ENCODE peak calls at places on chromosomes 16 and 17, in four cellular contexts. C, K, N and M are unnamed samples.

GRCh38 chr17:14341866-14342265 is 41.0 kb downstream of the HS3ST3B1 start:
- DNase-seq in C (no peak), K (no peak), N (no peak), M (no peak)

GRCh38 chr16:85998868-85999729 is 100.1 kb downstream of the IRF8 start:
- DNase-seq in C (no peak), K (no peak), N (peak; percentile 35), M (no peak)

GRCh38 chr16:79882292-79882995 is 281.9 kb upstream of the MAF start:
- DNase-seq in C (no peak), K (no peak), N (no peak), M (no peak)

GRCh38 chr17:79667746-79668145 is 56.9 kb upstream of the RBFOX3 start:
- DNase-seq in C (peak; percentile 3), K (no peak), N (no peak), M (no peak)

GRCh38 chr17:31072186-31072585 is 22.6 kb upstream of the NF1 start:
- DNase-seq in C (no peak), K (no peak), N (no peak), M (no peak)

GRCh38 chr16:54050281-54051210 is 236.0 kb downstream of the IRX3 start:
- DNase-seq in C (no peak), K (no peak), N (no peak), M (no peak)

GRCh38 chr16:31529398-31530312 is 2.0 kb downstream of the AHSP start:
- DNase-seq in C (no peak), K (no peak), N (no peak), M (no peak)

GRCh38 chr17:20908373-20909273 is 134.2 kb downstream of the USP22 start:
- DNase-seq in C (peak; percentile 91), K (peak; percentile 86), N (peak; percentile 95), M (peak; percentile 83)

GRCh38 chr17:79623786-79624657 is 13.2 kb upstream of the RBFOX3 start:
- DNase-seq in C (peak; percentile 7), K (no peak), N (no peak), M (no peak)

GRCh38 chr16:10780628-10781027 is 37.0 kb downstream of the NUBP1 start:
- DNase-seq in C (no peak), K (no peak), N (no peak), M (no peak)
- TF ChIP-seq CTCF in C (no peak), K (no peak), N (no peak), M (no peak)

GRCh38 chr17:43171761-43172487 is 910 bp downstream of the NBR1 start:
- DNase-seq in C (no peak), K (no peak), N (no peak), M (peak; percentile 73)
- TF ChIP-seq CTCF in C (peak; percentile 31), K (no peak), N (no peak), M (peak; percentile 42)

GRCh38 chr16:72850021-72850420 is 197.9 kb downstream of the ZFHX3 start:
- DNase-seq in C (no peak), K (no peak), N (no peak), M (no peak)

GRCh38 chr16:72848045-72848410 is 199.9 kb downstream of the ZFHX3 start:
- DNase-seq in C (no peak), K (no peak), N (no peak), M (peak; percentile 14)

GRCh38 chr16:72847187-72848044 is 200.5 kb downstream of the ZFHX3 start:
- DNase-seq in C (no peak), K (no peak), N (peak; percentile 72), M (peak; percentile 60)

GRCh38 chr16:72850863-72851262 is 197.1 kb downstream of the ZFHX3 start:
- DNase-seq in C (no peak), K (no peak), N (no peak), M (no peak)

DNA sequence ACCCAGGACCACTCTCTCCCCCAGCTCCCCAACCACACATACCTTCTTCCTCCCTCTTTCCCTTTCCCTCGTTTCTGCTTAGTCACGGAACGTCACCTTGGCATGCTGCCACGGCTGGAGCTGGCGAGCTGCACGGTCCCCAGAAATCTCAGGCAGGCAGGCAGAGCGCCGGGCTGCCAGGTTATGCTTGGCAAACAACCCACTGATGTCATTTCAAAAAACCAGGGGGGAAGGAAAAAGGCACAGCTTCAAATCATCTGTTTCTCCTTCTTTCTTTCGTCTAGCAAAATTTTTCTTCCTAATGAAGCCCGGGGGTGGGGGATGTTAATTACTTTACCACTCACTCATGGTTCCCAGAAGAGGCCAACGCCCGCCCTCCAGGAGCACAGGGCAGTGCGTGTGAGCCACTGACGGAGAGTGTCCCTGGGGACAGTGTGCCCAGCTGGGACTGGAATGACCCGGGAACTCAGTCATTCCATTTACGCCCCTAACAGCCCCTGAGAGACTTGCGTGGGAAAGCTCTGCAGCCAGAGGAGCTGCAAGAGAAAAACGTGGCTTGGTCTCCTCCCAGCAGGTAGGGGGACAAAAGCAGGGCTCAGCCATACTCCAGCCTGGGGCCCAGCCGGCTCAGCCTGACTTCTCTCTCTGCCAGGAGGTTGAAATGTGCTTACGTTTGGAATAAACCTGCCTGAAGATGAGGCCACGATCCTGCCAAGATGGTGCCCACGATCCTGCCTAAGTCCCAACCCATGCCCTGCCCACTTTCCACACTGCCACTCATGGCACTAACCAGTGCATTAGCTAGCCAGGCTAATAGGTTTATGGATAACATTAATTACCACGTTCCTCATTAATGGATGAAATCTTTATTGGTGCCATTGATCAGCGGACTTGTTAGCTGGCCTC is 198.9 kb downstream of the ZFHX3 start:
- DNase-seq in C (peak; percentile 90), K (no peak), N (no peak), M (peak; percentile 94)
- TF ChIP-seq CTCF in C (no peak), K (no peak), N (no peak), M (no peak)

GRCh38 chr16:66691234-66691633 is 5.3 kb downstream of the CMTM4 start:
- DNase-seq in C (no peak), K (no peak), N (no peak), M (no peak)
- TF ChIP-seq CTCF in C (no peak), K (no peak), N (no peak), M (no peak)

GRCh38 chr16:2968368-2968737 is 795 bp upstream of the PAQR4 start:
- DNase-seq in C (no peak), K (no peak), N (no peak), M (no peak)
- TF ChIP-seq CTCF in C (no peak), K (no peak), N (no peak), M (no peak)

GRCh38 chr17:54937018-54937417 is 31.4 kb downstream of the COX11 start:
- DNase-seq in C (no peak), K (no peak), N (no peak), M (no peak)
- TF ChIP-seq CTCF in C (no peak), K (no peak), N (no peak), M (no peak)

GRCh38 chr17:16199093-16199492 is 16.2 kb downstream of the NCOR1 start:
- DNase-seq in C (no peak), K (no peak), N (no peak), M (no peak)
- TF ChIP-seq CTCF in C (no peak), K (no peak), N (no peak), M (no peak)

DNA sequence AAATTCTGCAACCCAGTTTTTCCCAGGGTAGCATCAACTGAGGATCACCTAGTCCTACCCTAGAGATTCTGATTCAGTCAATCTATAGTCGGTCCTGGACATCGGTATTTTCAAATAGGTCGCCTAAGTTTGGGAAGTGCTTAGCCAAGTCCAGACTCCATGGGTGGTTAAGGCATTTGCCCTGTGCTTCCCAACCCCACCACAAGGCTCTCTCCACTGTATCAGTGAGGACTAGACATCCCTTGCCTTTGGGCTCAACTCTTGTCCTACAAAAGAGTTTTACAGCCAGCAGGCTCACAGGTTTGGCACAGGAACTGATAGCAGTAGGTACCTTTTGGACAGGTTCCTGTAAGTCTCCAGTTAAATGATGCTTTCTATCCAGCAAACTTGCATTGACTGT is 13.8 kb downstream of the HYDIN start:
- DNase-seq in C (no peak), K (no peak), N (no peak), M (no peak)
- TF ChIP-seq CTCF in C (no peak), K (no peak), N (no peak), M (no peak)

DNA sequence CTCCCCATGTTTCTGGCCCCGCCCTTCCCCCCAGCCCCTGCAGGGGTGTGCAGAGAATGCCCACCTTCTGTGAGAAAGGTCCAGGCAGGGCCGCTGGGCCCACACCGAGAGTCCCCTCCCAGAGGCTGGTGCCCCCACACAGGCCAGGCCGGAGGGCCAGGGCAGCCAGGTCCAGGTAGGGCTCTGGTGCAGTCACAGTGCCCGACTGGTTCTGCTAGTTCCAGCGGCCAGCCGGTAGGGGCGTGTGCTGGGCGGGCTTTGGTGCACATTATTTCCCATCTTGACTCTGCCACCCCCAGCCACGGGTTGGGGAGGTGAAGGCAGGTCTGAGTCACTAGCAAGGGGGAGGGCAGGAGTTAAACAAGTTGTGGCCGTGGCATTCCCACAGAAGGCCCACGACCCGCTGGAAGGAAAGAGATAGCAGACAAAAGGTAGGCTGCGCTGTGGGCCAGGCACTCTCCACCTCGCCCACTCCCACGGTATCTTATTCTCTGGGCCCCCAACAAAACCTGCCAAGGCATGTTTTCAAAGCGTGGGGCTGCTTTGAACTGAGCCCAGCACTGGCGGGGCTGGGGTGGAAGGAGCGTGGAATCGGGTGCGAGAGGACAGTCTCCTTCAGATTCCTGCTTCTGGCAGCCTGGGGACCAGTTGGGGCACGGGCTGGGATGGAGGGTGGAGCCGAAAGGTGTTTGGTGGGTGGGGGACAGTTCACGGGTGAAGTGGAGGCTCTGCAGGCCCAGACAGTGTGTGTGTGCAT is 1.9 kb downstream of the EPN3 start:
- DNase-seq in C (no peak), K (no peak), N (no peak), M (peak; percentile 92)
- TF ChIP-seq CTCF in C (peak; percentile 52), K (no peak), N (no peak), M (peak; percentile 96)